ENCODE peak calls at places on chromosomes 7 and 10, in five cellular contexts. Y is AG04450, W is A549, M is adrenal gland, R is fibroblast of lung. K is an unnamed sample.

GRCh38 chr7:117069379-117069778 is 116.1 kb downstream of the ST7 start:
- DNase-seq in R (no peak), M (no peak), Y (no peak), W (no peak), K (no peak)

GRCh38 chr7:53422291-53422690 is 386.9 kb downstream of the POM121L12 start:
- DNase-seq in Y (no peak), W (no peak), M (no peak), R (no peak), K (no peak)

GRCh38 chr10:97598407-97599271 is 9.1 kb downstream of the C10orf62 start:
- DNase-seq in Y (no peak), R (no peak), M (no peak), W (no peak), K (no peak)

GRCh38 chr7:46215987-46216567 is 295.0 kb upstream of the IGFBP3 start:
- DNase-seq in M (no peak), Y (no peak), W (no peak), R (peak; percentile 17), K (no peak)

GRCh38 chr7:112147752-112148435 is 58.3 kb downstream of the DOCK4 start:
- DNase-seq in M (no peak), Y (no peak), W (no peak), R (no peak), K (no peak)

GRCh38 chr7:120774481-120774880 is 83.5 kb downstream of the TSPAN12 start:
- DNase-seq in R (no peak), M (no peak), W (no peak), Y (no peak), K (no peak)

GRCh38 chr10:106528702-106529101 is 635.8 kb downstream of the SORCS1 start:
- DNase-seq in Y (no peak), M (no peak), W (no peak), R (no peak), K (no peak)

GRCh38 chr7:99308461-99309074 is 17.1 kb upstream of the ARPC1A start:
- DNase-seq in W (no peak), Y (no peak), M (no peak), R (peak; percentile 58), K (no peak)

GRCh38 chr7:140977351-140978140 is 37.2 kb downstream of the MRPS33 start:
- DNase-seq in R (no peak), W (no peak), Y (no peak), M (no peak), K (no peak)

GRCh38 chr10:110408203-110408871 is 89.4 kb upstream of the DUSP5 start:
- DNase-seq in W (peak; percentile 77), R (peak; percentile 47), M (no peak), Y (no peak), K (no peak)

GRCh38 chr7:877312-878232 is 1.2 kb downstream of the GET4 start:
- DNase-seq in W (no peak), Y (no peak), M (peak; percentile 78), R (no peak), K (no peak)

GRCh38 chr7:23462846-23463245 is 7.4 kb downstream of the IGF2BP3 start:
- DNase-seq in Y (no peak), W (peak; percentile 45), M (no peak), R (peak; percentile 64), K (no peak)

GRCh38 chr10:28060031-28060607 is 61.2 kb upstream of the ODAD2 start:
- DNase-seq in R (peak; percentile 47), Y (no peak), W (no peak), M (no peak), K (no peak)

GRCh38 chr10:27030060-27030459 is 70.2 kb downstream of the ANKRD26 start:
- DNase-seq in Y (no peak), W (no peak), M (no peak), R (peak; percentile 32), K (no peak)

GRCh38 chr7:22944506-22944905 is 69.4 kb downstream of the HYCC1 start:
- DNase-seq in W (no peak), R (no peak), Y (no peak), M (no peak), K (no peak)

GRCh38 chr10:76546411-76546810 is 1091.2 kb downstream of the KCNMA1 start:
- DNase-seq in W (no peak), Y (no peak), R (no peak), M (no peak), K (no peak)

GRCh38 chr10:70458329-70459060 is 17.0 kb upstream of the NODAL start:
- DNase-seq in R (peak; percentile 82), W (no peak), M (peak; percentile 83), Y (peak; percentile 26), K (no peak)

GRCh38 chr10:17850526-17850925 is 41.4 kb downstream of the MRC1 start:
- DNase-seq in W (no peak), Y (no peak), R (no peak), M (no peak), K (no peak)

GRCh38 chr10:77498829-77499228 is 138.8 kb downstream of the KCNMA1 start:
- DNase-seq in M (no peak), R (no peak), Y (no peak), W (no peak), K (no peak)

GRCh38 chr10:2094171-2094570 is 356.8 kb upstream of the ADARB2 start:
- DNase-seq in W (no peak), Y (no peak), M (no peak), R (no peak), K (no peak)

GRCh38 chr7:47375590-47375989 is 206.3 kb downstream of the TNS3 start:
- DNase-seq in R (peak; percentile 55), M (no peak), W (no peak), Y (no peak), K (no peak)

GRCh38 chr7:47351233-47352154 is 230.4 kb downstream of the TNS3 start:
- DNase-seq in M (no peak), R (no peak), Y (no peak), W (no peak), K (no peak)

GRCh38 chr10:79444243-79445119 is 943 bp downstream of the ZCCHC24 start:
- DNase-seq in R (peak; percentile 60), Y (no peak), W (peak; percentile 21), M (peak; percentile 60), K (peak; percentile 73)

GRCh38 chr10:128062331-128062730 is 63.9 kb downstream of the MKI67 start:
- DNase-seq in Y (no peak), R (no peak), M (peak; percentile 19), W (no peak), K (peak; percentile 25)

GRCh38 chr10:116211682-116212081 is 61.3 kb downstream of the GFRA1 start:
- DNase-seq in M (no peak), R (peak; percentile 91), Y (peak; percentile 33), W (no peak), K (no peak)

GRCh38 chr7:2633538-2634264 is 1.9 kb downstream of the TTYH3 start:
- DNase-seq in M (peak; percentile 73), R (peak; percentile 89), Y (peak; percentile 63), W (peak; percentile 57), K (no peak)

GRCh38 chr7:157570531-157571200 is 233.9 kb downstream of the DNAJB6 start:
- DNase-seq in R (peak; percentile 84), Y (no peak), W (no peak), M (no peak), K (peak; percentile 5)

GRCh38 chr7:5428470-5429252 is 5.0 kb upstream of the TNRC18 start:
- DNase-seq in M (peak; percentile 65), Y (peak; percentile 72), W (no peak), R (peak; percentile 92), K (no peak)

GRCh38 chr10:75233444-75234016 is 2.2 kb downstream of the COMTD1 start:
- DNase-seq in W (no peak), Y (no peak), R (no peak), M (no peak), K (no peak)

GRCh38 chr7:143305423-143306070 is 10.4 kb upstream of the CLCN1 start:
- DNase-seq in W (peak; percentile 78), R (peak; percentile 31), M (peak; percentile 70), Y (no peak), K (peak; percentile 44)
- H3K27ac ChIP-seq in W (no peak overlapping the region), R (no peak overlapping the region), M (no peak overlapping the region), Y (no peak overlapping the region), K (no peak overlapping the region)

GRCh38 chr10:25018703-25019102 is 2.3 kb downstream of the THNSL1 start:
- DNase-seq in R (no peak), Y (no peak), W (no peak), M (no peak), K (no peak)

GRCh38 chr10:25017661-25018060 is 1.2 kb downstream of the THNSL1 start:
- DNase-seq in Y (no peak), M (no peak), W (no peak), R (no peak), K (no peak)

GRCh38 chr10:25016349-25017246 is at the start of gene THNSL1:
- DNase-seq in Y (peak; percentile 97), W (peak; percentile 99), M (peak; percentile 98), R (peak; percentile 99), K (peak; percentile 99)

GRCh38 chr10:25015927-25016348 is at the start of gene ENKUR:
- DNase-seq in W (peak; percentile 95), M (peak; percentile 95), Y (peak; percentile 82), R (peak; percentile 93), K (peak; percentile 92)

DNA sequence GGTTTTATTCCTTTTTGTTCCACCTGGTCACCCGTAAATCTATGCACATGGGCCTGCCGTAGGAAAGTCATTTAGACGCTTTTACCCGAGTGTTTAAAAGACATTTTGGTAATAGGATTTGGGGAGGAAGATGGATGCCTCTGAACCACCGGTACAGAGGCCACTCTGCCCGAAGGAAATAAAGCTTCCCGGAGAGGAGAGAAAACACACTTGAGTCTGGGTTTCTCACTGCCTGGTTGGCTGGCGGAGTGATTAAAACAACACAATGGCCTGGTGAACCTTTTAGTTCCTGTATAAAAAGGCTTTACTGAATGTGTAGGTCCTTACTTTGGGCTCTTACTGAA is 807 bp downstream of the THNSL1 start:
- DNase-seq in Y (no peak), R (peak; percentile 29), W (no peak), M (no peak), K (no peak)
- H3K4me3 ChIP-seq in Y (peak overlapping the region; percentile 89), R (peak overlapping the region; percentile 67), W (peak overlapping the region; percentile 59), M (peak overlapping the region; percentile 57), K (peak overlapping the region; percentile 80)

GRCh38 chr7:15607541-15608210 is 45.9 kb upstream of the AGMO start:
- DNase-seq in Y (no peak), M (no peak), R (no peak), W (no peak), K (no peak)

GRCh38 chr7:15604166-15604565 is 42.4 kb upstream of the AGMO start:
- DNase-seq in Y (no peak), R (no peak), M (no peak), W (no peak), K (no peak)

GRCh38 chr7:15612205-15612604 is 50.4 kb upstream of the AGMO start:
- DNase-seq in M (no peak), R (no peak), Y (no peak), W (no peak), K (no peak)

GRCh38 chr7:15606561-15606960 is 44.7 kb upstream of the AGMO start:
- DNase-seq in M (no peak), R (no peak), W (no peak), Y (no peak), K (no peak)

DNA sequence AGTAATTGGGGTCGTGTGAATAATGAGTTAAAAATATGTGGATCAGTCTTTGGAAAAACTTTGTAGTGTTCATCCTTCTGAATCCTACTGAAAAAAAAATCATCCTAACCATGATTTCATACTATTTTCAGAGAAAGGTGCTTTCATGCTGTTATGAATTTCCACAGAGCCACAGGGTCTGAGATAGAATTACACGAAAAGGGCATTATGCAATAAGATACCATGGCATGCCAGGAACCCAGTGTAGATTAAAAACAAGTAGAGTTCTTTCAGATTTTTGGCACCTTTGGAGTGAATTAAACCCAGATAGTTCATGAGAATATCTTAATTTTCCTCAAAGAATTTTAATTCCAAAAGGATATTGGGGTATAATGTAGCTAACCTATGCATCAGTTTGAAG is 47.5 kb upstream of the AGMO start:
- DNase-seq in Y (no peak), W (no peak), M (no peak), R (no peak), K (no peak)
- H3K27ac ChIP-seq in Y (no peak overlapping the region), W (no peak overlapping the region), M (no peak overlapping the region), R (no peak overlapping the region), K (no peak overlapping the region)

GRCh38 chr7:16419859-16420258 is 1.5 kb downstream of the CRPPA start:
- DNase-seq in M (no peak), R (no peak), W (no peak), Y (no peak), K (no peak)
- H3K4me3 ChIP-seq in M (no peak overlapping the region), R (peak overlapping the region; percentile 67), W (peak overlapping the region; percentile 73), Y (no peak overlapping the region), K (peak overlapping the region; percentile 74)